ENCODE peak calls at places on chromosome 1, in four cellular contexts. R, G, W and L are unnamed samples.

GRCh38 chr1:232767381-232768074 is 37.7 kb upstream of the MAP10 start:
- DNase-seq in G (no peak), R (no peak), W (no peak), L (no peak)

GRCh38 chr1:157596384-157596783 is 1.5 kb downstream of the FCRL4 start:
- DNase-seq in R (no peak), G (no peak), W (no peak), L (no peak)

GRCh38 chr1:201461193-201461657 is 7.8 kb downstream of the PHLDA3 start:
- DNase-seq in W (peak), R (peak), G (no peak), L (no peak)

GRCh38 chr1:74641161-74641560 is 32.4 kb downstream of the ERICH3 start:
- DNase-seq in R (no peak), W (no peak), G (no peak), L (no peak)

GRCh38 chr1:55212349-55213028 is 2.7 kb downstream of the USP24 start:
- DNase-seq in R (no peak), G (no peak), W (no peak), L (no peak)

GRCh38 chr1:118949317-118949716 is 38.8 kb downstream of the TBX15 start:
- DNase-seq in R (no peak), G (no peak), W (no peak), L (no peak)

GRCh38 chr1:15525043-15525958 is 1.3 kb upstream of the CASP9 start:
- DNase-seq in W (peak), R (no peak), G (peak), L (no peak)

GRCh38 chr1:185483647-185484450 is 166.8 kb upstream of the IVNS1ABP start:
- DNase-seq in W (no peak), R (peak), G (peak), L (no peak)

GRCh38 chr1:6690186-6690585 is 11.4 kb downstream of the DNAJC11 start:
- DNase-seq in R (no peak), W (no peak), G (no peak), L (no peak)

GRCh38 chr1:19979494-19979977 is at the start of gene PLA2G2A:
- DNase-seq in W (no peak), G (no peak), R (no peak), L (no peak)

GRCh38 chr1:244336232-244336899 is 115.3 kb downstream of the ADSS2 start:
- DNase-seq in G (no peak), W (no peak), R (no peak), L (no peak)

GRCh38 chr1:165905853-165906252 is 78.4 kb downstream of the UCK2 start:
- DNase-seq in W (no peak), R (no peak), G (no peak), L (no peak)

GRCh38 chr1:94105501-94105952 is 15.4 kb downstream of the ABCA4 start:
- DNase-seq in R (no peak), G (no peak), W (no peak), L (no peak)

GRCh38 chr1:221801773-221802516 is 60.1 kb upstream of the DUSP10 start:
- DNase-seq in W (no peak), R (no peak), G (no peak), L (no peak)

GRCh38 chr1:59596432-59596831 is 218.3 kb upstream of the HOOK1 start:
- DNase-seq in R (no peak), W (no peak), G (no peak), L (no peak)

GRCh38 chr1:8303141-8303540 is 14.8 kb upstream of the SLC45A1 start:
- DNase-seq in W (no peak), G (no peak), R (no peak), L (no peak)

GRCh38 chr1:236489710-236490377 is 33.9 kb upstream of the LGALS8 start:
- DNase-seq in G (peak), R (peak), W (peak), L (peak)

GRCh38 chr1:174534789-174535188 is 87.0 kb downstream of the GPR52 start:
- DNase-seq in R (no peak), W (no peak), G (no peak), L (no peak)

GRCh38 chr1:154972517-154973343 is 1.8 kb upstream of the CKS1B start:
- DNase-seq in G (no peak), R (peak), W (peak), L (no peak)

GRCh38 chr1:163820748-163821147 is 499.0 kb downstream of the NUF2 start:
- DNase-seq in W (no peak), G (peak), R (no peak), L (no peak)

GRCh38 chr1:117735045-117735992 is 129.5 kb downstream of the TENT5C start:
- DNase-seq in R (peak), G (no peak), W (no peak), L (no peak)

GRCh38 chr1:147236959-147237791 is 5.3 kb upstream of the CHD1L start:
- DNase-seq in G (no peak), R (no peak), W (no peak), L (no peak)

GRCh38 chr1:24963099-24963872 is 33.2 kb upstream of the RUNX3 start:
- DNase-seq in G (no peak), W (no peak), R (no peak), L (no peak)

GRCh38 chr1:33610864-33611455 is 138.5 kb downstream of the ZSCAN20 start:
- DNase-seq in R (no peak), G (no peak), W (no peak), L (no peak)

GRCh38 chr1:200116324-200116723 is 88.8 kb downstream of the NR5A2 start:
- DNase-seq in W (no peak), G (no peak), R (no peak), L (no peak)